ENCODE peak calls at places on chromosomes 5 and 9, in seven cellular contexts. A is CD8-positive, alpha-beta T cell; X is KBM-7; B is brain microvascular endothelial cell; Z is coronary artery; G is activated CD4-positive, CD25-positive, alpha-beta regulatory T cell treated with anti-CD3 and anti-CD28 coated beads, Interleukin-2, amount 50 U/mL, for 72 hours; E is activated T-cell treated with anti-CD3 and anti-CD28 coated beads, Interleukin-2, amount 50 U/mL, for 24 hours. R is an unnamed sample.

GRCh38 chr9:68702493-68702892 is 2.5 kb upstream of the PIP5K1B start:
- DNase-seq in A (no peak), X (no peak), B (no peak), Z (no peak), G (no peak), E (no peak), R (no peak)

GRCh38 chr9:38186372-38187115 is 117.5 kb upstream of the SHB start:
- DNase-seq in A (no peak), X (no peak), B (no peak), Z (no peak), G (no peak), E (no peak), R (no peak)

GRCh38 chr5:135244620-135245021 is 154.4 kb downstream of the MACROH2A1 start:
- DNase-seq in A (no peak), X (no peak), B (no peak), Z (peak; percentile 70), G (peak; percentile 16), E (no peak), R (no peak)

GRCh38 chr9:2053883-2054845 is 39.0 kb downstream of the SMARCA2 start:
- DNase-seq in A (peak; percentile 43), X (peak; percentile 55), B (no peak), Z (no peak), G (peak; percentile 43), E (peak; percentile 64), R (no peak)

GRCh38 chr5:111747336-111747735 is 9.7 kb downstream of the NREP start:
- DNase-seq in A (no peak), X (no peak), B (no peak), Z (no peak), G (no peak), E (no peak), R (no peak)

GRCh38 chr5:38695021-38695961 is 138.8 kb upstream of the LIFR start:
- DNase-seq in A (no peak), X (no peak), B (no peak), Z (no peak), G (no peak), E (no peak), R (no peak)

GRCh38 chr9:125644819-125645507 is 62.0 kb downstream of the MAPKAP1 start:
- DNase-seq in A (no peak), X (no peak), B (no peak), Z (no peak), G (no peak), E (no peak), R (no peak)

GRCh38 chr5:79743846-79744605 is 54.4 kb downstream of the CMYA5 start:
- DNase-seq in A (no peak), X (no peak), B (peak; percentile 14), Z (no peak), G (no peak), E (no peak), R (no peak)

GRCh38 chr5:9601055-9601739 is 29.0 kb downstream of the TAS2R1 start:
- DNase-seq in A (no peak), X (no peak), B (no peak), Z (no peak), G (no peak), E (no peak), R (no peak)

GRCh38 chr5:158841918-158842317 is 257.8 kb downstream of the EBF1 start:
- DNase-seq in A (no peak), X (no peak), B (no peak), Z (no peak), G (no peak), E (no peak), R (no peak)

GRCh38 chr5:171709930-171710329 is 75.7 kb upstream of the SMIM23 start:
- DNase-seq in A (no peak), X (no peak), B (no peak), Z (peak; percentile 12), G (no peak), E (no peak), R (no peak)

GRCh38 chr9:89194381-89195114 is 15.9 kb upstream of the SHC3 start:
- DNase-seq in A (no peak), X (no peak), B (no peak), Z (no peak), G (no peak), E (no peak), R (no peak)

GRCh38 chr5:31149072-31149471 is 44.4 kb upstream of the CDH6 start:
- DNase-seq in A (no peak), X (peak; percentile 5), B (no peak), Z (no peak), G (no peak), E (no peak), R (no peak)

GRCh38 chr5:93164690-93165089 is 416.3 kb downstream of the NR2F1-AS1 start:
- DNase-seq in A (no peak), X (no peak), B (peak; percentile 64), Z (no peak), G (no peak), E (no peak), R (no peak)